ENCODE peak calls at places on chromosomes 3 and 15, in five cellular contexts. L, X, Y, Z and R are unnamed samples.

GRCh38 chr3:48595526-48596121 is 495 bp upstream of the COL7A1 start:
- DNase-seq in L (no peak), X (no peak), Y (peak; percentile 45), Z (peak; percentile 95), R (peak; percentile 48)

GRCh38 chr3:32200490-32200889 is 38.0 kb upstream of the CMTM8 start:
- DNase-seq in L (no peak), X (no peak), Y (peak; percentile 92), Z (peak; percentile 7), R (peak; percentile 87)

GRCh38 chr3:123521179-123521969 is 63.5 kb downstream of the HACD2 start:
- DNase-seq in L (no peak), X (no peak), Y (no peak), Z (no peak), R (no peak)

GRCh38 chr3:52481819-52482521 is 13.2 kb upstream of the STAB1 start:
- DNase-seq in L (peak; percentile 81), X (no peak), Y (no peak), Z (no peak), R (no peak)

GRCh38 chr3:125003369-125003853 is 52.4 kb downstream of the HEG1 start:
- DNase-seq in L (no peak), X (no peak), Y (peak; percentile 40), Z (no peak), R (peak; percentile 67)

GRCh38 chr3:141933421-141934300 is 57.2 kb downstream of the ATP1B3 start:
- DNase-seq in L (no peak), X (no peak), Y (no peak), Z (no peak), R (no peak)

GRCh38 chr3:18344306-18345014 is 80.7 kb downstream of the SATB1 start:
- DNase-seq in L (no peak), X (no peak), Y (no peak), Z (no peak), R (no peak)

GRCh38 chr3:11764931-11765363 is 81.7 kb downstream of the TAMM41 start:
- DNase-seq in L (no peak), X (no peak), Y (peak; percentile 35), Z (peak; percentile 92), R (peak; percentile 25)

GRCh38 chr3:89957461-89957860 is 850.0 kb downstream of the EPHA3 start:
- DNase-seq in L (no peak), X (no peak), Y (peak; percentile 40), Z (no peak), R (peak; percentile 34)

GRCh38 chr3:183779896-183780450 is 45.4 kb downstream of the MAP6D1 start:
- DNase-seq in L (no peak), X (no peak), Y (no peak), Z (no peak), R (no peak)

GRCh38 chr3:54818942-54819341 is 108.9 kb downstream of the LRTM1 start:
- DNase-seq in L (no peak), X (no peak), Y (no peak), Z (no peak), R (no peak)

GRCh38 chr3:43254125-43254524 is 32.2 kb upstream of the SNRK start:
- DNase-seq in L (no peak), X (no peak), Y (no peak), Z (no peak), R (no peak)

GRCh38 chr15:42110367-42110766 is 16.0 kb upstream of the PLA2G4D start:
- DNase-seq in L (no peak), X (no peak), Y (no peak), Z (no peak), R (no peak)

GRCh38 chr3:193829781-193830180 is 236.8 kb downstream of the OPA1 start:
- DNase-seq in L (no peak), X (no peak), Y (peak; percentile 14), Z (peak; percentile 94), R (peak; percentile 26)

GRCh38 chr15:34987982-34988873 is at the start of gene ZNF770:
- DNase-seq in L (peak; percentile 88), X (peak; percentile 82), Y (peak; percentile 31), Z (peak; percentile 54), R (peak; percentile 54)

GRCh38 chr15:31150732-31151212 is 49.2 kb upstream of the TRPM1 start:
- DNase-seq in L (no peak), X (no peak), Y (no peak), Z (peak; percentile 92), R (no peak)

GRCh38 chr3:146274833-146275232 is 23.9 kb upstream of the PLSCR4 start:
- DNase-seq in L (no peak), X (no peak), Y (peak; percentile 90), Z (no peak), R (peak; percentile 82)

GRCh38 chr15:38652998-38653397 is 88.4 kb upstream of the RASGRP1 start:
- DNase-seq in L (no peak), X (no peak), Y (no peak), Z (no peak), R (no peak)

GRCh38 chr15:76234337-76234889 is 76.9 kb downstream of the ETFA start:
- DNase-seq in L (no peak), X (no peak), Y (no peak), Z (no peak), R (no peak)

GRCh38 chr15:71436854-71437253 is 321.6 kb downstream of the THSD4 start:
- DNase-seq in L (no peak), X (no peak), Y (no peak), Z (no peak), R (no peak)

GRCh38 chr3:13703071-13703470 is 154.1 kb downstream of the FBLN2 start:
- DNase-seq in L (peak; percentile 24), X (no peak), Y (no peak), Z (no peak), R (no peak)

GRCh38 chr3:119588112-119588511 is 8.8 kb downstream of the ADPRH start:
- DNase-seq in L (no peak), X (peak; percentile 65), Y (no peak), Z (no peak), R (no peak)

GRCh38 chr3:43995078-43995928 is 246.4 kb upstream of the TOPAZ1 start:
- DNase-seq in L (peak; percentile 67), X (no peak), Y (no peak), Z (peak; percentile 15), R (no peak)

GRCh38 chr15:37682304-37682703 is 252.1 kb upstream of the TMCO5A start:
- DNase-seq in L (no peak), X (no peak), Y (no peak), Z (peak; percentile 27), R (no peak)

GRCh38 chr3:13491206-13491974 is 11.3 kb downstream of the HDAC11 start:
- DNase-seq in L (no peak), X (no peak), Y (no peak), Z (no peak), R (no peak)

GRCh38 chr3:194142156-194142910 is 6.4 kb downstream of the HES1 start:
- DNase-seq in L (no peak), X (no peak), Y (no peak), Z (no peak), R (no peak)

GRCh38 chr3:71191031-71191482 is 392.5 kb downstream of the FOXP1 start:
- DNase-seq in L (no peak), X (no peak), Y (no peak), Z (peak; percentile 15), R (no peak)

GRCh38 chr3:59791774-59792308 is 742.0 kb upstream of the CFAP20DC start:
- DNase-seq in L (no peak), X (no peak), Y (no peak), Z (peak; percentile 20), R (no peak)

GRCh38 chr15:68698708-68699107 is 119.9 kb downstream of the CORO2B start:
- DNase-seq in L (no peak), X (no peak), Y (no peak), Z (no peak), R (no peak)

GRCh38 chr3:127776347-127776746 is 46.0 kb downstream of the MGLL start:
- DNase-seq in L (no peak), X (no peak), Y (no peak), Z (no peak), R (no peak)

GRCh38 chr3:186320862-186321568 is 41.0 kb downstream of the DGKG start:
- DNase-seq in L (no peak), X (no peak), Y (no peak), Z (peak; percentile 96), R (no peak)